ENCODE peak calls at places on chromosome 1, in six cellular contexts. One of them, this sample, is unnamed.

GRCh38 chr1:71770121-71770520 is 512.2 kb downstream of the NEGR1 start:
- DNase-seq in stimulated activated CD4-positive, alpha-beta T cell treated with anti-CD3 and anti-CD28 coated beads, Interleukin-1b, Interleukin-23, amount 100 ng/mL, for 24 hours: no peak
- DNase-seq in uterus: no peak
- DNase-seq in AG20443: peak
- DNase-seq in GM06990: no peak
- DNase-seq in NT2/D1: no peak
- DNase-seq in this sample: no peak

GRCh38 chr1:168400139-168400538 is 119.5 kb downstream of the TBX19 start:
- DNase-seq in NT2/D1: no peak
- DNase-seq in AG20443: no peak
- DNase-seq in stimulated activated CD4-positive, alpha-beta T cell treated with anti-CD3 and anti-CD28 coated beads, Interleukin-1b, Interleukin-23, amount 100 ng/mL, for 24 hours: no peak
- DNase-seq in uterus: no peak
- DNase-seq in GM06990: no peak
- DNase-seq in this sample: no peak

GRCh38 chr1:244672961-244673695 is 20.2 kb downstream of the DESI2 start:
- DNase-seq in stimulated activated CD4-positive, alpha-beta T cell treated with anti-CD3 and anti-CD28 coated beads, Interleukin-1b, Interleukin-23, amount 100 ng/mL, for 24 hours: no peak
- DNase-seq in NT2/D1: no peak
- DNase-seq in uterus: peak
- DNase-seq in GM06990: no peak
- DNase-seq in AG20443: peak
- DNase-seq in this sample: no peak

GRCh38 chr1:214423045-214423444 is 128.4 kb downstream of the PTPN14 start:
- DNase-seq in NT2/D1: no peak
- DNase-seq in stimulated activated CD4-positive, alpha-beta T cell treated with anti-CD3 and anti-CD28 coated beads, Interleukin-1b, Interleukin-23, amount 100 ng/mL, for 24 hours: no peak
- DNase-seq in AG20443: no peak
- DNase-seq in GM06990: no peak
- DNase-seq in uterus: no peak
- DNase-seq in this sample: no peak

GRCh38 chr1:111176678-111177077 is 23.8 kb downstream of the DENND2D start:
- DNase-seq in NT2/D1: no peak
- DNase-seq in stimulated activated CD4-positive, alpha-beta T cell treated with anti-CD3 and anti-CD28 coated beads, Interleukin-1b, Interleukin-23, amount 100 ng/mL, for 24 hours: no peak
- DNase-seq in AG20443: no peak
- DNase-seq in uterus: no peak
- DNase-seq in GM06990: no peak
- DNase-seq in this sample: no peak

GRCh38 chr1:162367772-162368171 is 8.9 kb downstream of the SPATA46 start:
- DNase-seq in uterus: no peak
- DNase-seq in stimulated activated CD4-positive, alpha-beta T cell treated with anti-CD3 and anti-CD28 coated beads, Interleukin-1b, Interleukin-23, amount 100 ng/mL, for 24 hours: no peak
- DNase-seq in NT2/D1: no peak
- DNase-seq in GM06990: no peak
- DNase-seq in AG20443: no peak
- DNase-seq in this sample: no peak

GRCh38 chr1:153525088-153525713 is 10.6 kb downstream of the S100A6 start:
- DNase-seq in GM06990: no peak
- DNase-seq in uterus: peak
- DNase-seq in stimulated activated CD4-positive, alpha-beta T cell treated with anti-CD3 and anti-CD28 coated beads, Interleukin-1b, Interleukin-23, amount 100 ng/mL, for 24 hours: no peak
- DNase-seq in NT2/D1: no peak
- DNase-seq in AG20443: no peak
- DNase-seq in this sample: no peak

GRCh38 chr1:207031632-207032258 is 811 bp downstream of the C1orf116 start:
- DNase-seq in NT2/D1: no peak
- DNase-seq in GM06990: no peak
- DNase-seq in uterus: no peak
- DNase-seq in stimulated activated CD4-positive, alpha-beta T cell treated with anti-CD3 and anti-CD28 coated beads, Interleukin-1b, Interleukin-23, amount 100 ng/mL, for 24 hours: no peak
- DNase-seq in AG20443: no peak
- DNase-seq in this sample: no peak

GRCh38 chr1:157403203-157403602 is 149.1 kb downstream of the FCRL5 start:
- DNase-seq in AG20443: peak
- DNase-seq in uterus: no peak
- DNase-seq in NT2/D1: peak
- DNase-seq in GM06990: peak
- DNase-seq in stimulated activated CD4-positive, alpha-beta T cell treated with anti-CD3 and anti-CD28 coated beads, Interleukin-1b, Interleukin-23, amount 100 ng/mL, for 24 hours: no peak
- DNase-seq in this sample: no peak

GRCh38 chr1:72869441-72869840 is 587.1 kb upstream of the NEGR1 start:
- DNase-seq in AG20443: no peak
- DNase-seq in NT2/D1: no peak
- DNase-seq in uterus: no peak
- DNase-seq in GM06990: no peak
- DNase-seq in stimulated activated CD4-positive, alpha-beta T cell treated with anti-CD3 and anti-CD28 coated beads, Interleukin-1b, Interleukin-23, amount 100 ng/mL, for 24 hours: no peak
- DNase-seq in this sample: no peak

GRCh38 chr1:47948126-47948525 is 49.1 kb downstream of the TRABD2B start:
- DNase-seq in NT2/D1: peak
- DNase-seq in GM06990: no peak
- DNase-seq in AG20443: no peak
- DNase-seq in stimulated activated CD4-positive, alpha-beta T cell treated with anti-CD3 and anti-CD28 coated beads, Interleukin-1b, Interleukin-23, amount 100 ng/mL, for 24 hours: no peak
- DNase-seq in uterus: no peak
- DNase-seq in this sample: no peak

GRCh38 chr1:93641527-93641926 is 40.1 kb downstream of the BCAR3 start:
- DNase-seq in GM06990: no peak
- DNase-seq in AG20443: no peak
- DNase-seq in stimulated activated CD4-positive, alpha-beta T cell treated with anti-CD3 and anti-CD28 coated beads, Interleukin-1b, Interleukin-23, amount 100 ng/mL, for 24 hours: no peak
- DNase-seq in uterus: no peak
- DNase-seq in NT2/D1: no peak
- DNase-seq in this sample: no peak

GRCh38 chr1:109242387-109242786 is 7.0 kb upstream of the CELSR2 start:
- DNase-seq in AG20443: peak
- DNase-seq in uterus: no peak
- DNase-seq in NT2/D1: no peak
- DNase-seq in stimulated activated CD4-positive, alpha-beta T cell treated with anti-CD3 and anti-CD28 coated beads, Interleukin-1b, Interleukin-23, amount 100 ng/mL, for 24 hours: no peak
- DNase-seq in GM06990: no peak
- DNase-seq in this sample: peak

GRCh38 chr1:213466578-213466977 is 415.5 kb downstream of the RPS6KC1 start:
- DNase-seq in uterus: no peak
- DNase-seq in stimulated activated CD4-positive, alpha-beta T cell treated with anti-CD3 and anti-CD28 coated beads, Interleukin-1b, Interleukin-23, amount 100 ng/mL, for 24 hours: no peak
- DNase-seq in GM06990: no peak
- DNase-seq in AG20443: no peak
- DNase-seq in NT2/D1: no peak
- DNase-seq in this sample: no peak

GRCh38 chr1:5988596-5989285 is 3.5 kb downstream of the NPHP4 start:
- DNase-seq in NT2/D1: no peak
- DNase-seq in GM06990: no peak
- DNase-seq in uterus: no peak
- DNase-seq in AG20443: no peak
- DNase-seq in stimulated activated CD4-positive, alpha-beta T cell treated with anti-CD3 and anti-CD28 coated beads, Interleukin-1b, Interleukin-23, amount 100 ng/mL, for 24 hours: no peak
- DNase-seq in this sample: peak

GRCh38 chr1:179247923-179248322 is 18.4 kb upstream of the ABL2 start:
- DNase-seq in AG20443: no peak
- DNase-seq in GM06990: no peak
- DNase-seq in NT2/D1: no peak
- DNase-seq in stimulated activated CD4-positive, alpha-beta T cell treated with anti-CD3 and anti-CD28 coated beads, Interleukin-1b, Interleukin-23, amount 100 ng/mL, for 24 hours: no peak
- DNase-seq in uterus: no peak
- DNase-seq in this sample: no peak

GRCh38 chr1:228140724-228141081 is 624 bp downstream of the GUK1 start:
- DNase-seq in uterus: no peak
- DNase-seq in NT2/D1: no peak
- DNase-seq in AG20443: no peak
- DNase-seq in GM06990: no peak
- DNase-seq in stimulated activated CD4-positive, alpha-beta T cell treated with anti-CD3 and anti-CD28 coated beads, Interleukin-1b, Interleukin-23, amount 100 ng/mL, for 24 hours: no peak
- DNase-seq in this sample: no peak

GRCh38 chr1:81617308-81618027 is 183.3 kb upstream of the ADGRL2 start:
- DNase-seq in uterus: no peak
- DNase-seq in AG20443: peak
- DNase-seq in stimulated activated CD4-positive, alpha-beta T cell treated with anti-CD3 and anti-CD28 coated beads, Interleukin-1b, Interleukin-23, amount 100 ng/mL, for 24 hours: no peak
- DNase-seq in NT2/D1: no peak
- DNase-seq in GM06990: no peak
- DNase-seq in this sample: no peak

GRCh38 chr1:109719337-109719837 is 7.3 kb downstream of the GSTM5 start:
- DNase-seq in NT2/D1: no peak
- DNase-seq in AG20443: peak
- DNase-seq in stimulated activated CD4-positive, alpha-beta T cell treated with anti-CD3 and anti-CD28 coated beads, Interleukin-1b, Interleukin-23, amount 100 ng/mL, for 24 hours: no peak
- DNase-seq in GM06990: peak
- DNase-seq in uterus: no peak
- DNase-seq in this sample: no peak

GRCh38 chr1:16607433-16607851 is 5.9 kb downstream of the NBPF1 start:
- DNase-seq in uterus: no peak
- DNase-seq in AG20443: no peak
- DNase-seq in NT2/D1: no peak
- DNase-seq in stimulated activated CD4-positive, alpha-beta T cell treated with anti-CD3 and anti-CD28 coated beads, Interleukin-1b, Interleukin-23, amount 100 ng/mL, for 24 hours: no peak
- DNase-seq in GM06990: no peak
- DNase-seq in this sample: no peak

GRCh38 chr1:54037476-54037875 is 15.5 kb downstream of the TMEM59 start:
- DNase-seq in uterus: no peak
- DNase-seq in stimulated activated CD4-positive, alpha-beta T cell treated with anti-CD3 and anti-CD28 coated beads, Interleukin-1b, Interleukin-23, amount 100 ng/mL, for 24 hours: no peak
- DNase-seq in AG20443: no peak
- DNase-seq in GM06990: no peak
- DNase-seq in NT2/D1: no peak
- DNase-seq in this sample: no peak

This sample was measured in upper lobe of right lung.